ENCODE peak calls at places on chromosome 9, in eight cellular contexts. B is stimulated activated CD8-positive, alpha-beta memory T cell treated with anti-CD3 and anti-CD28 coated beads, Interleukin-4, amount 100 ng/mL, for 1 hour; H is foreskin fibroblast; J is stimulated activated CD4-positive, alpha-beta T cell treated with anti-CD3 and anti-CD28 coated beads, Interleukin-15, amount 100 ng/mL, for 24 hours; A is NAMALWA; S is fibroblast of lung; Z is effector CD4-positive, alpha-beta T cell; L is T-helper 17 cell. C is an unnamed sample.

GRCh38 chr9:16986441-16987387 is 116.2 kb upstream of the BNC2 start:
- DNase-seq in B (no peak), H (peak), J (no peak), A (no peak), S (peak), Z (no peak), L (no peak), C (peak)

GRCh38 chr9:21392270-21392669 is 7.1 kb upstream of the IFNA2 start:
- DNase-seq in B (no peak), H (no peak), J (no peak), A (peak), S (no peak), Z (no peak), L (no peak), C (no peak)

GRCh38 chr9:6827370-6827949 is 69.7 kb downstream of the KDM4C start:
- DNase-seq in B (no peak), H (no peak), J (peak), A (peak), S (peak), Z (peak), L (no peak), C (peak)

GRCh38 chr9:79674052-79674777 is 102.5 kb downstream of the TLE4 start:
- DNase-seq in B (no peak), H (no peak), J (no peak), A (no peak), S (no peak), Z (no peak), L (no peak), C (no peak)

GRCh38 chr9:135069556-135070197 is 17.8 kb upstream of the OLFM1 start:
- DNase-seq in B (no peak), H (no peak), J (no peak), A (no peak), S (no peak), Z (no peak), L (no peak), C (no peak)

GRCh38 chr9:124768778-124769350 is 2.2 kb downstream of the NR6A1 start:
- DNase-seq in B (no peak), H (no peak), J (no peak), A (no peak), S (peak), Z (no peak), L (no peak), C (no peak)

GRCh38 chr9:97386733-97387503 is 25.0 kb upstream of the TDRD7 start:
- DNase-seq in B (peak), H (peak), J (peak), A (peak), S (peak), Z (peak), L (peak), C (peak)

GRCh38 chr9:129648092-129648763 is 6.3 kb upstream of the ASB6 start:
- DNase-seq in B (no peak), H (no peak), J (no peak), A (no peak), S (no peak), Z (no peak), L (no peak), C (no peak)

GRCh38 chr9:95497772-95498171 is 19.0 kb downstream of the PTCH1 start:
- DNase-seq in B (no peak), H (peak), J (no peak), A (no peak), S (peak), Z (no peak), L (no peak), C (no peak)

GRCh38 chr9:123883634-123884033 is 46.3 kb downstream of the DENND1A start:
- DNase-seq in B (no peak), H (no peak), J (no peak), A (no peak), S (peak), Z (no peak), L (no peak), C (no peak)

GRCh38 chr9:137176302-137177182 is 4.7 kb upstream of the TMEM210 start:
- DNase-seq in B (no peak), H (no peak), J (peak), A (peak), S (peak), Z (no peak), L (no peak), C (no peak)

GRCh38 chr9:708556-709432 is 132.7 kb upstream of the DMRT1 start:
- DNase-seq in B (no peak), H (no peak), J (no peak), A (no peak), S (no peak), Z (no peak), L (no peak), C (no peak)

GRCh38 chr9:27749838-27750237 is 176.6 kb upstream of the C9orf72 start:
- DNase-seq in B (no peak), H (no peak), J (no peak), A (no peak), S (no peak), Z (no peak), L (no peak), C (no peak)

GRCh38 chr9:112558476-112558875 is 71.8 kb downstream of the KIAA1958 start:
- DNase-seq in B (no peak), H (peak), J (no peak), A (no peak), S (no peak), Z (no peak), L (no peak), C (no peak)

GRCh38 chr9:131422241-131422792 is 28.4 kb downstream of the PRRC2B start:
- DNase-seq in B (no peak), H (no peak), J (no peak), A (no peak), S (no peak), Z (no peak), L (no peak), C (no peak)

GRCh38 chr9:121744002-121744686 is 92.7 kb downstream of the DAB2IP start:
- DNase-seq in B (no peak), H (no peak), J (peak), A (peak), S (peak), Z (no peak), L (no peak), C (no peak)

GRCh38 chr9:130608554-130609122 is 29.3 kb downstream of the FUBP3 start:
- DNase-seq in B (no peak), H (no peak), J (no peak), A (no peak), S (no peak), Z (no peak), L (no peak), C (no peak)

C was measured in foreskin melanocyte.